ENCODE peak calls at places on chromosomes 11 and 22, in four cellular contexts. One of them, this sample, is unnamed.

GRCh38 chr11:111566324-111566723 is 25.8 kb downstream of the LAYN start:
- DNase-seq in HT-29: no peak
- DNase-seq in activated T-cell treated with anti-CD3 and anti-CD28 coated beads, Interleukin-2, amount 50 U/mL, for 1 hour: no peak
- DNase-seq in lower leg skin: no peak
- DNase-seq in this sample: no peak

GRCh38 chr11:56885182-56885581 is 103.5 kb upstream of the OR5AK2 start:
- DNase-seq in lower leg skin: no peak
- DNase-seq in activated T-cell treated with anti-CD3 and anti-CD28 coated beads, Interleukin-2, amount 50 U/mL, for 1 hour: no peak
- DNase-seq in HT-29: peak
- DNase-seq in this sample: no peak

GRCh38 chr11:95596011-95596489 is 193.5 kb downstream of the FAM76B start:
- DNase-seq in lower leg skin: no peak
- DNase-seq in HT-29: no peak
- DNase-seq in activated T-cell treated with anti-CD3 and anti-CD28 coated beads, Interleukin-2, amount 50 U/mL, for 1 hour: no peak
- DNase-seq in this sample: no peak

GRCh38 chr22:35630387-35630793 is 13.3 kb upstream of the MB start:
- DNase-seq in HT-29: peak
- DNase-seq in activated T-cell treated with anti-CD3 and anti-CD28 coated beads, Interleukin-2, amount 50 U/mL, for 1 hour: no peak
- DNase-seq in lower leg skin: no peak
- DNase-seq in this sample: no peak

GRCh38 chr11:44570411-44571155 is 5.1 kb downstream of the CD82 start:
- DNase-seq in HT-29: no peak
- DNase-seq in activated T-cell treated with anti-CD3 and anti-CD28 coated beads, Interleukin-2, amount 50 U/mL, for 1 hour: no peak
- DNase-seq in lower leg skin: no peak
- DNase-seq in this sample: no peak

GRCh38 chr22:17890245-17890671 is 116.0 kb upstream of the BID start:
- DNase-seq in HT-29: no peak
- DNase-seq in activated T-cell treated with anti-CD3 and anti-CD28 coated beads, Interleukin-2, amount 50 U/mL, for 1 hour: no peak
- DNase-seq in lower leg skin: no peak
- DNase-seq in this sample: no peak

GRCh38 chr22:43818981-43819690 is 7.0 kb upstream of the EFCAB6 start:
- DNase-seq in HT-29: no peak
- DNase-seq in lower leg skin: peak
- DNase-seq in activated T-cell treated with anti-CD3 and anti-CD28 coated beads, Interleukin-2, amount 50 U/mL, for 1 hour: no peak
- DNase-seq in this sample: no peak

GRCh38 chr22:29780781-29781676 is 13.9 kb downstream of the UQCR10 start:
- DNase-seq in activated T-cell treated with anti-CD3 and anti-CD28 coated beads, Interleukin-2, amount 50 U/mL, for 1 hour: no peak
- DNase-seq in HT-29: no peak
- DNase-seq in lower leg skin: no peak
- DNase-seq in this sample: no peak

GRCh38 chr11:63510360-63511130 is 4.7 kb downstream of the LGALS12 start:
- DNase-seq in activated T-cell treated with anti-CD3 and anti-CD28 coated beads, Interleukin-2, amount 50 U/mL, for 1 hour: no peak
- DNase-seq in lower leg skin: no peak
- DNase-seq in HT-29: peak
- DNase-seq in this sample: no peak

GRCh38 chr11:65291613-65292012 is 23.1 kb upstream of the CDC42EP2 start:
- DNase-seq in activated T-cell treated with anti-CD3 and anti-CD28 coated beads, Interleukin-2, amount 50 U/mL, for 1 hour: no peak
- DNase-seq in HT-29: peak
- DNase-seq in lower leg skin: no peak
- DNase-seq in this sample: no peak

GRCh38 chr11:69750875-69751597 is 24.1 kb downstream of the FGF4 start:
- DNase-seq in lower leg skin: no peak
- DNase-seq in activated T-cell treated with anti-CD3 and anti-CD28 coated beads, Interleukin-2, amount 50 U/mL, for 1 hour: no peak
- DNase-seq in HT-29: no peak
- DNase-seq in this sample: no peak

GRCh38 chr11:80082386-80082785 is 641.6 kb upstream of the TENM4 start:
- DNase-seq in HT-29: no peak
- DNase-seq in activated T-cell treated with anti-CD3 and anti-CD28 coated beads, Interleukin-2, amount 50 U/mL, for 1 hour: no peak
- DNase-seq in lower leg skin: no peak
- DNase-seq in this sample: no peak

GRCh38 chr11:61168858-61169257 is 7.6 kb upstream of the VPS37C start:
- DNase-seq in HT-29: no peak
- DNase-seq in lower leg skin: no peak
- DNase-seq in activated T-cell treated with anti-CD3 and anti-CD28 coated beads, Interleukin-2, amount 50 U/mL, for 1 hour: no peak
- DNase-seq in this sample: no peak

GRCh38 chr11:2929511-2929879 is 275 bp upstream of the PHLDA2 start:
- DNase-seq in activated T-cell treated with anti-CD3 and anti-CD28 coated beads, Interleukin-2, amount 50 U/mL, for 1 hour: peak
- DNase-seq in lower leg skin: peak
- DNase-seq in HT-29: peak
- DNase-seq in this sample: no peak

GRCh38 chr11:117818036-117818858 is 6.3 kb downstream of the FXYD2 start:
- DNase-seq in activated T-cell treated with anti-CD3 and anti-CD28 coated beads, Interleukin-2, amount 50 U/mL, for 1 hour: no peak
- DNase-seq in HT-29: no peak
- DNase-seq in lower leg skin: no peak
- DNase-seq in this sample: no peak